ENCODE peak calls at places on chromosomes 5 and 9, in ten cellular contexts. One of them, this sample, is unnamed. For H3K36me3, the result is how much of the 10 kb centered on the place peaks cover.

GRCh38 chr9:35618325-35618727 is at the start of gene CD72:
- DNase-seq in osteoblast: peak
- DNase-seq in GM23248: no peak
- DNase-seq in IMR-90: no peak
- DNase-seq in endothelial cell of umbilical vein: no peak
- DNase-seq in HepG2: no peak
- DNase-seq in PC-9: no peak
- DNase-seq in neuronal stem cell: no peak
- DNase-seq in H1: no peak
- DNase-seq in astrocyte: no peak
- DNase-seq in this sample: no peak

GRCh38 chr9:134313470-134313869 is 12.8 kb upstream of the RXRA start:
- DNase-seq in H1: no peak
- DNase-seq in IMR-90: no peak
- DNase-seq in astrocyte: no peak
- DNase-seq in GM23248: peak
- DNase-seq in HepG2: no peak
- DNase-seq in osteoblast: peak
- DNase-seq in neuronal stem cell: no peak
- DNase-seq in PC-9: no peak
- DNase-seq in endothelial cell of umbilical vein: no peak
- DNase-seq in this sample: no peak

GRCh38 chr5:13249854-13250253 is 694.6 kb downstream of the DNAH5 start:
- DNase-seq in endothelial cell of umbilical vein: peak
- DNase-seq in osteoblast: no peak
- DNase-seq in neuronal stem cell: no peak
- DNase-seq in H1: no peak
- DNase-seq in HepG2: no peak
- DNase-seq in GM23248: peak
- DNase-seq in PC-9: no peak
- DNase-seq in IMR-90: no peak
- DNase-seq in astrocyte: peak
- DNase-seq in this sample: peak

GRCh38 chr9:76730795-76731194 is 33.4 kb upstream of the PCA3 start:
- DNase-seq in neuronal stem cell: no peak
- DNase-seq in HepG2: no peak
- DNase-seq in endothelial cell of umbilical vein: no peak
- DNase-seq in IMR-90: no peak
- DNase-seq in astrocyte: peak
- DNase-seq in PC-9: no peak
- DNase-seq in GM23248: no peak
- DNase-seq in osteoblast: no peak
- DNase-seq in H1: no peak
- DNase-seq in this sample: peak

GRCh38 chr5:17429353-17429752 is 68.7 kb upstream of the TAF11L2 start:
- DNase-seq in GM23248: no peak
- DNase-seq in IMR-90: no peak
- DNase-seq in neuronal stem cell: no peak
- DNase-seq in endothelial cell of umbilical vein: no peak
- DNase-seq in HepG2: no peak
- DNase-seq in H1: no peak
- DNase-seq in astrocyte: no peak
- DNase-seq in PC-9: no peak
- DNase-seq in osteoblast: no peak
- DNase-seq in this sample: no peak

GRCh38 chr5:151772029-151772867 is 494 bp downstream of the G3BP1 start:
- DNase-seq in GM23248: peak
- DNase-seq in PC-9: no peak
- DNase-seq in neuronal stem cell: peak
- DNase-seq in endothelial cell of umbilical vein: peak
- DNase-seq in osteoblast: peak
- DNase-seq in IMR-90: no peak
- DNase-seq in HepG2: peak
- DNase-seq in astrocyte: peak
- DNase-seq in H1: peak
- DNase-seq in this sample: peak

GRCh38 chr5:157766441-157766840 is 22.9 kb downstream of the LSM11 start:
- DNase-seq in osteoblast: no peak
- DNase-seq in GM23248: no peak
- DNase-seq in IMR-90: no peak
- DNase-seq in PC-9: no peak
- DNase-seq in HepG2: no peak
- DNase-seq in neuronal stem cell: no peak
- DNase-seq in endothelial cell of umbilical vein: no peak
- DNase-seq in H1: no peak
- DNase-seq in astrocyte: no peak
- DNase-seq in this sample: no peak

GRCh38 chr5:167999182-167999581 is 292.3 kb upstream of the WWC1 start:
- DNase-seq in endothelial cell of umbilical vein: no peak
- DNase-seq in astrocyte: peak
- DNase-seq in neuronal stem cell: no peak
- DNase-seq in osteoblast: no peak
- DNase-seq in PC-9: no peak
- DNase-seq in GM23248: no peak
- DNase-seq in H1: no peak
- DNase-seq in HepG2: no peak
- DNase-seq in IMR-90: no peak
- DNase-seq in this sample: no peak

GRCh38 chr9:87250205-87250604 is 247.5 kb upstream of the DAPK1 start:
- DNase-seq in astrocyte: no peak
- DNase-seq in GM23248: no peak
- DNase-seq in H1: no peak
- DNase-seq in neuronal stem cell: no peak
- DNase-seq in osteoblast: no peak
- DNase-seq in HepG2: no peak
- DNase-seq in PC-9: no peak
- DNase-seq in IMR-90: no peak
- DNase-seq in endothelial cell of umbilical vein: no peak
- DNase-seq in this sample: no peak

GRCh38 chr9:7045361-7045760 is 287.6 kb downstream of the KDM4C start:
- DNase-seq in GM23248: peak
- DNase-seq in PC-9: no peak
- DNase-seq in HepG2: no peak
- DNase-seq in IMR-90: peak
- DNase-seq in H1: no peak
- DNase-seq in osteoblast: no peak
- DNase-seq in astrocyte: no peak
- DNase-seq in endothelial cell of umbilical vein: no peak
- DNase-seq in neuronal stem cell: no peak
- DNase-seq in this sample: no peak

GRCh38 chr5:126543009-126543408 is 52.0 kb downstream of the ALDH7A1 start:
- DNase-seq in PC-9: no peak
- DNase-seq in neuronal stem cell: no peak
- DNase-seq in H1: no peak
- DNase-seq in astrocyte: no peak
- DNase-seq in HepG2: no peak
- DNase-seq in GM23248: no peak
- DNase-seq in IMR-90: no peak
- DNase-seq in endothelial cell of umbilical vein: no peak
- DNase-seq in osteoblast: no peak
- DNase-seq in this sample: no peak

GRCh38 chr5:31021181-31021624 is 172.3 kb upstream of the CDH6 start:
- DNase-seq in PC-9: peak
- DNase-seq in HepG2: no peak
- DNase-seq in H1: no peak
- DNase-seq in neuronal stem cell: no peak
- DNase-seq in endothelial cell of umbilical vein: peak
- DNase-seq in GM23248: peak
- DNase-seq in astrocyte: peak
- DNase-seq in osteoblast: no peak
- DNase-seq in IMR-90: peak
- DNase-seq in this sample: peak

GRCh38 chr5:171534009-171534895 is 114.8 kb downstream of the FGF18 start:
- DNase-seq in neuronal stem cell: no peak
- DNase-seq in IMR-90: no peak
- DNase-seq in osteoblast: no peak
- DNase-seq in HepG2: no peak
- DNase-seq in GM23248: no peak
- DNase-seq in H1: no peak
- DNase-seq in endothelial cell of umbilical vein: no peak
- DNase-seq in PC-9: peak
- DNase-seq in astrocyte: no peak
- DNase-seq in this sample: no peak

GRCh38 chr5:147398860-147399259 is 111.0 kb downstream of the DPYSL3 start:
- DNase-seq in osteoblast: no peak
- DNase-seq in PC-9: no peak
- DNase-seq in astrocyte: peak
- DNase-seq in endothelial cell of umbilical vein: no peak
- DNase-seq in IMR-90: no peak
- DNase-seq in HepG2: no peak
- DNase-seq in GM23248: peak
- DNase-seq in H1: no peak
- DNase-seq in neuronal stem cell: no peak
- DNase-seq in this sample: no peak

GRCh38 chr5:147397616-147398015 is 112.3 kb downstream of the DPYSL3 start:
- DNase-seq in IMR-90: no peak
- DNase-seq in HepG2: no peak
- DNase-seq in astrocyte: no peak
- DNase-seq in H1: no peak
- DNase-seq in PC-9: no peak
- DNase-seq in GM23248: no peak
- DNase-seq in neuronal stem cell: no peak
- DNase-seq in endothelial cell of umbilical vein: no peak
- DNase-seq in osteoblast: peak
- DNase-seq in this sample: no peak

GRCh38 chr5:147394273-147394672 is 115.6 kb downstream of the DPYSL3 start:
- DNase-seq in endothelial cell of umbilical vein: no peak
- DNase-seq in PC-9: no peak
- DNase-seq in astrocyte: no peak
- DNase-seq in osteoblast: no peak
- DNase-seq in GM23248: no peak
- DNase-seq in neuronal stem cell: no peak
- DNase-seq in HepG2: no peak
- DNase-seq in IMR-90: no peak
- DNase-seq in H1: no peak
- DNase-seq in this sample: no peak

GRCh38 chr5:147393866-147394265 is 116.0 kb downstream of the DPYSL3 start:
- DNase-seq in astrocyte: no peak
- DNase-seq in H1: peak
- DNase-seq in osteoblast: peak
- DNase-seq in HepG2: no peak
- DNase-seq in IMR-90: no peak
- DNase-seq in endothelial cell of umbilical vein: no peak
- DNase-seq in PC-9: no peak
- DNase-seq in neuronal stem cell: no peak
- DNase-seq in GM23248: no peak
- DNase-seq in this sample: no peak

GRCh38 chr5:147396070-147396469 is 113.8 kb downstream of the DPYSL3 start:
- DNase-seq in osteoblast: no peak
- DNase-seq in IMR-90: no peak
- DNase-seq in neuronal stem cell: no peak
- DNase-seq in GM23248: no peak
- DNase-seq in HepG2: no peak
- DNase-seq in PC-9: no peak
- DNase-seq in endothelial cell of umbilical vein: no peak
- DNase-seq in astrocyte: no peak
- DNase-seq in H1: no peak
- DNase-seq in this sample: peak
- H3K36me3 ChIP-seq in osteoblast: under half
- H3K36me3 ChIP-seq in IMR-90: under half
- H3K36me3 ChIP-seq in neuronal stem cell: half or more
- H3K36me3 ChIP-seq in GM23248: under half
- H3K36me3 ChIP-seq in HepG2: under half
- H3K36me3 ChIP-seq in PC-9: under half
- H3K36me3 ChIP-seq in endothelial cell of umbilical vein: under half
- H3K36me3 ChIP-seq in astrocyte: half or more
- H3K36me3 ChIP-seq in H1: half or more
- H3K36me3 ChIP-seq in this sample: under half

GRCh38 chr5:2634399-2635176 is 116.9 kb downstream of the IRX2 start:
- DNase-seq in neuronal stem cell: no peak
- DNase-seq in osteoblast: no peak
- DNase-seq in H1: no peak
- DNase-seq in PC-9: no peak
- DNase-seq in IMR-90: no peak
- DNase-seq in endothelial cell of umbilical vein: no peak
- DNase-seq in astrocyte: no peak
- DNase-seq in GM23248: no peak
- DNase-seq in HepG2: no peak
- DNase-seq in this sample: no peak

GRCh38 chr5:2629035-2629434 is 122.4 kb downstream of the IRX2 start:
- DNase-seq in neuronal stem cell: no peak
- DNase-seq in IMR-90: no peak
- DNase-seq in astrocyte: no peak
- DNase-seq in endothelial cell of umbilical vein: no peak
- DNase-seq in osteoblast: no peak
- DNase-seq in HepG2: no peak
- DNase-seq in GM23248: no peak
- DNase-seq in PC-9: no peak
- DNase-seq in H1: no peak
- DNase-seq in this sample: no peak

GRCh38 chr5:2633992-2634391 is 117.5 kb downstream of the IRX2 start:
- DNase-seq in HepG2: no peak
- DNase-seq in H1: no peak
- DNase-seq in endothelial cell of umbilical vein: no peak
- DNase-seq in GM23248: no peak
- DNase-seq in neuronal stem cell: no peak
- DNase-seq in IMR-90: no peak
- DNase-seq in osteoblast: no peak
- DNase-seq in astrocyte: no peak
- DNase-seq in PC-9: no peak
- DNase-seq in this sample: no peak
- H2AFZ ChIP-seq in HepG2: no peak
- H2AFZ ChIP-seq in H1: no peak
- H2AFZ ChIP-seq in endothelial cell of umbilical vein: no peak
- H2AFZ ChIP-seq in GM23248: no peak
- H2AFZ ChIP-seq in neuronal stem cell: no peak
- H2AFZ ChIP-seq in IMR-90: no peak
- H2AFZ ChIP-seq in osteoblast: no peak
- H2AFZ ChIP-seq in astrocyte: no peak
- H2AFZ ChIP-seq in PC-9: no peak
- H2AFZ ChIP-seq in this sample: no peak

GRCh38 chr9:4706971-4707622 is 27.7 kb downstream of the CDC37L1 start:
- DNase-seq in IMR-90: no peak
- DNase-seq in GM23248: no peak
- DNase-seq in neuronal stem cell: no peak
- DNase-seq in PC-9: no peak
- DNase-seq in endothelial cell of umbilical vein: no peak
- DNase-seq in osteoblast: no peak
- DNase-seq in HepG2: no peak
- DNase-seq in H1: no peak
- DNase-seq in astrocyte: no peak
- DNase-seq in this sample: no peak
- H3K36me3 ChIP-seq in IMR-90: under half
- H3K36me3 ChIP-seq in GM23248: under half
- H3K36me3 ChIP-seq in neuronal stem cell: half or more
- H3K36me3 ChIP-seq in PC-9: under half
- H3K36me3 ChIP-seq in endothelial cell of umbilical vein: under half
- H3K36me3 ChIP-seq in osteoblast: under half
- H3K36me3 ChIP-seq in HepG2: under half
- H3K36me3 ChIP-seq in H1: under half
- H3K36me3 ChIP-seq in astrocyte: under half
- H3K36me3 ChIP-seq in this sample: under half

DNA sequence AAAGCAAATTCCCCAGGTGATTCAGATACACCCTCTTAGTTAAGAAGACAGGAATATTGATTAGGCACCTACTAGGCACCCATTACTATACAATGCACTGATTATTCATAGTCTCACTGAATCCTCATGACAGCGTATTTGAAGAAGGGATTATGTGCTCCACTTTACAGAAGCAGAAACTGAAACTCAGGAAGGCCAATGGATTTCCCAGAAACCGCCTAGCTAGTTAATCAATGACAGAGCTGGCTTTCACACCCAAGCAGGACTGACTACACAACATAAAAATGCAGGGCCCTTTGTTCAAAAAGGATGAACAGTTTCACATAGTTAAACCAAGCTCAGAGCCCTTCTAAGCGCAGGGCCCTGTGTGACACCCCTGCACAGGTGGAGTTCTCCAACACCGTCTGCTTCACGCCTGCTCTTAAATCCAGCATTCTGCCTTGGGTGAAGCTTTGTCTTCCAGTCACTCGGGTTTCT is 117.3 kb downstream of the TTLL11 start:
- DNase-seq in IMR-90: peak
- DNase-seq in osteoblast: no peak
- DNase-seq in PC-9: no peak
- DNase-seq in endothelial cell of umbilical vein: no peak
- DNase-seq in astrocyte: peak
- DNase-seq in neuronal stem cell: no peak
- DNase-seq in GM23248: peak
- DNase-seq in HepG2: peak
- DNase-seq in H1: no peak
- DNase-seq in this sample: peak
- H2AFZ ChIP-seq in IMR-90: no peak
- H2AFZ ChIP-seq in osteoblast: no peak
- H2AFZ ChIP-seq in PC-9: no peak
- H2AFZ ChIP-seq in endothelial cell of umbilical vein: no peak
- H2AFZ ChIP-seq in astrocyte: no peak
- H2AFZ ChIP-seq in neuronal stem cell: no peak
- H2AFZ ChIP-seq in GM23248: no peak
- H2AFZ ChIP-seq in HepG2: no peak
- H2AFZ ChIP-seq in H1: no peak
- H2AFZ ChIP-seq in this sample: no peak

This sample was measured in fibroblast of lung.